ENCODE peak calls at places on chromosome 13, in eight cellular contexts. One of them, this sample, is unnamed.

GRCh38 chr13:80074143-80074752 is 266.7 kb downstream of the SPRY2 start:
- DNase-seq in stimulated activated CD4-positive, alpha-beta T cell treated with anti-CD3 and anti-CD28 coated beads, TNF-alpha, amount 100 ng/mL, for 24 hours: no peak
- DNase-seq in foreskin fibroblast: no peak
- DNase-seq in NCI-H460: no peak
- DNase-seq in GM10248: no peak
- DNase-seq in tibial artery: no peak
- DNase-seq in skeletal muscle cell: no peak
- DNase-seq in COR-L47: no peak
- DNase-seq in this sample: no peak

GRCh38 chr13:21478881-21479808 is 20.0 kb upstream of the ZDHHC20 start:
- DNase-seq in skeletal muscle cell: peak
- DNase-seq in COR-L47: peak
- DNase-seq in foreskin fibroblast: peak
- DNase-seq in tibial artery: no peak
- DNase-seq in stimulated activated CD4-positive, alpha-beta T cell treated with anti-CD3 and anti-CD28 coated beads, TNF-alpha, amount 100 ng/mL, for 24 hours: no peak
- DNase-seq in NCI-H460: peak
- DNase-seq in GM10248: peak
- DNase-seq in this sample: peak

GRCh38 chr13:78247362-78247761 is 328.7 kb upstream of the EDNRB start:
- DNase-seq in COR-L47: peak
- DNase-seq in foreskin fibroblast: no peak
- DNase-seq in NCI-H460: no peak
- DNase-seq in GM10248: no peak
- DNase-seq in tibial artery: no peak
- DNase-seq in stimulated activated CD4-positive, alpha-beta T cell treated with anti-CD3 and anti-CD28 coated beads, TNF-alpha, amount 100 ng/mL, for 24 hours: no peak
- DNase-seq in skeletal muscle cell: no peak
- DNase-seq in this sample: no peak

GRCh38 chr13:65540064-65540635 is 1690.0 kb downstream of the PCDH9 start:
- DNase-seq in foreskin fibroblast: peak
- DNase-seq in NCI-H460: no peak
- DNase-seq in GM10248: no peak
- DNase-seq in skeletal muscle cell: peak
- DNase-seq in COR-L47: no peak
- DNase-seq in tibial artery: no peak
- DNase-seq in stimulated activated CD4-positive, alpha-beta T cell treated with anti-CD3 and anti-CD28 coated beads, TNF-alpha, amount 100 ng/mL, for 24 hours: no peak
- DNase-seq in this sample: no peak

GRCh38 chr13:43877788-43878187 is 1.8 kb downstream of the CCDC122 start:
- DNase-seq in skeletal muscle cell: no peak
- DNase-seq in GM10248: no peak
- DNase-seq in tibial artery: no peak
- DNase-seq in foreskin fibroblast: no peak
- DNase-seq in NCI-H460: no peak
- DNase-seq in stimulated activated CD4-positive, alpha-beta T cell treated with anti-CD3 and anti-CD28 coated beads, TNF-alpha, amount 100 ng/mL, for 24 hours: no peak
- DNase-seq in COR-L47: no peak
- DNase-seq in this sample: no peak

GRCh38 chr13:98324105-98324504 is 147.0 kb upstream of the RNF113B start:
- DNase-seq in skeletal muscle cell: peak
- DNase-seq in NCI-H460: no peak
- DNase-seq in stimulated activated CD4-positive, alpha-beta T cell treated with anti-CD3 and anti-CD28 coated beads, TNF-alpha, amount 100 ng/mL, for 24 hours: no peak
- DNase-seq in COR-L47: no peak
- DNase-seq in GM10248: no peak
- DNase-seq in tibial artery: no peak
- DNase-seq in foreskin fibroblast: no peak
- DNase-seq in this sample: no peak

GRCh38 chr13:21058361-21058760 is 3.0 kb downstream of the LATS2 start:
- DNase-seq in GM10248: no peak
- DNase-seq in tibial artery: no peak
- DNase-seq in skeletal muscle cell: no peak
- DNase-seq in stimulated activated CD4-positive, alpha-beta T cell treated with anti-CD3 and anti-CD28 coated beads, TNF-alpha, amount 100 ng/mL, for 24 hours: no peak
- DNase-seq in COR-L47: no peak
- DNase-seq in NCI-H460: no peak
- DNase-seq in foreskin fibroblast: peak
- DNase-seq in this sample: no peak

GRCh38 chr13:26300140-26300539 is 46.2 kb downstream of the CDK8 start:
- DNase-seq in skeletal muscle cell: peak
- DNase-seq in NCI-H460: no peak
- DNase-seq in tibial artery: no peak
- DNase-seq in COR-L47: no peak
- DNase-seq in stimulated activated CD4-positive, alpha-beta T cell treated with anti-CD3 and anti-CD28 coated beads, TNF-alpha, amount 100 ng/mL, for 24 hours: no peak
- DNase-seq in GM10248: no peak
- DNase-seq in foreskin fibroblast: peak
- DNase-seq in this sample: no peak

GRCh38 chr13:41075034-41075433 is 13.7 kb downstream of the WBP4 start:
- DNase-seq in foreskin fibroblast: no peak
- DNase-seq in skeletal muscle cell: no peak
- DNase-seq in stimulated activated CD4-positive, alpha-beta T cell treated with anti-CD3 and anti-CD28 coated beads, TNF-alpha, amount 100 ng/mL, for 24 hours: no peak
- DNase-seq in tibial artery: no peak
- DNase-seq in NCI-H460: peak
- DNase-seq in COR-L47: peak
- DNase-seq in GM10248: peak
- DNase-seq in this sample: peak

GRCh38 chr13:110064022-110064421 is 242.9 kb downstream of the COL4A1 start:
- DNase-seq in NCI-H460: no peak
- DNase-seq in tibial artery: no peak
- DNase-seq in stimulated activated CD4-positive, alpha-beta T cell treated with anti-CD3 and anti-CD28 coated beads, TNF-alpha, amount 100 ng/mL, for 24 hours: no peak
- DNase-seq in skeletal muscle cell: no peak
- DNase-seq in foreskin fibroblast: no peak
- DNase-seq in COR-L47: no peak
- DNase-seq in GM10248: no peak
- DNase-seq in this sample: no peak

GRCh38 chr13:34578917-34579316 is 363.2 kb upstream of the NBEA start:
- DNase-seq in foreskin fibroblast: no peak
- DNase-seq in skeletal muscle cell: no peak
- DNase-seq in stimulated activated CD4-positive, alpha-beta T cell treated with anti-CD3 and anti-CD28 coated beads, TNF-alpha, amount 100 ng/mL, for 24 hours: no peak
- DNase-seq in NCI-H460: no peak
- DNase-seq in tibial artery: no peak
- DNase-seq in COR-L47: no peak
- DNase-seq in GM10248: no peak
- DNase-seq in this sample: no peak

GRCh38 chr13:85287528-85287927 is 511.7 kb downstream of the SLITRK6 start:
- DNase-seq in stimulated activated CD4-positive, alpha-beta T cell treated with anti-CD3 and anti-CD28 coated beads, TNF-alpha, amount 100 ng/mL, for 24 hours: no peak
- DNase-seq in COR-L47: no peak
- DNase-seq in skeletal muscle cell: no peak
- DNase-seq in foreskin fibroblast: no peak
- DNase-seq in NCI-H460: no peak
- DNase-seq in tibial artery: no peak
- DNase-seq in GM10248: no peak
- DNase-seq in this sample: no peak

This sample was measured in effector CD8-positive, alpha-beta T cell.